ENCODE peak calls at places on chromosomes 7 and 10, in six cellular contexts. I is AG04450, N is psoas muscle, O is fibroblast of lung, Q is ovary, Z is GM06990. C is an unnamed sample.

GRCh38 chr10:105706281-105707026 is 1065.4 kb downstream of the SORCS3 start:
- DNase-seq in I (no peak), N (no peak), O (no peak), Q (no peak), Z (no peak), C (no peak)

GRCh38 chr10:114638874-114639625 is 19.0 kb downstream of the ABLIM1 start:
- DNase-seq in I (peak), N (no peak), O (peak), Q (no peak), Z (peak), C (peak)

GRCh38 chr10:22693371-22693784 is 21.0 kb downstream of the PIP4K2A start:
- DNase-seq in I (no peak), N (no peak), O (peak), Q (no peak), Z (peak), C (peak)

GRCh38 chr7:82723411-82723810 is 279.8 kb upstream of the CACNA2D1 start:
- DNase-seq in I (no peak), N (no peak), O (no peak), Q (no peak), Z (no peak), C (no peak)

GRCh38 chr10:102455893-102456471 is 4.6 kb upstream of the C10orf95 start:
- DNase-seq in I (peak), N (no peak), O (peak), Q (no peak), Z (no peak), C (no peak)

GRCh38 chr10:70053212-70053895 is 708 bp downstream of the MACROH2A2 start:
- DNase-seq in I (no peak), N (no peak), O (no peak), Q (peak), Z (no peak), C (no peak)

GRCh38 chr10:76459016-76459415 is 1027.6 kb downstream of the LRMDA start:
- DNase-seq in I (no peak), N (no peak), O (no peak), Q (no peak), Z (no peak), C (no peak)

GRCh38 chr10:51389415-51390342 is 309.7 kb downstream of the CSTF2T start:
- DNase-seq in I (peak), N (peak), O (peak), Q (no peak), Z (no peak), C (peak)

GRCh38 chr10:21166557-21167287 is 269.6 kb upstream of the NEBL start:
- DNase-seq in I (no peak), N (no peak), O (no peak), Q (no peak), Z (no peak), C (no peak)

GRCh38 chr10:5628798-5629788 is 37.3 kb downstream of the ASB13 start:
- DNase-seq in I (peak), N (no peak), O (peak), Q (no peak), Z (no peak), C (no peak)

GRCh38 chr10:131819241-131820072 is 81.4 kb upstream of the PPP2R2D start:
- DNase-seq in I (no peak), N (peak), O (no peak), Q (no peak), Z (no peak), C (no peak)

GRCh38 chr7:75649462-75649861 is 89.3 kb downstream of the HIP1 start:
- DNase-seq in I (no peak), N (no peak), O (no peak), Q (peak), Z (no peak), C (no peak)

GRCh38 chr7:117386125-117386709 is 41.1 kb downstream of the ASZ1 start:
- DNase-seq in I (no peak), N (no peak), O (peak), Q (no peak), Z (no peak), C (no peak)

GRCh38 chr10:121216295-121216694 is 365.1 kb downstream of the WDR11 start:
- DNase-seq in I (no peak), N (no peak), O (no peak), Q (no peak), Z (no peak), C (no peak)

GRCh38 chr7:29609162-29610030 is 45.8 kb downstream of the PRR15 start:
- DNase-seq in I (no peak), N (no peak), O (peak), Q (no peak), Z (no peak), C (peak)

GRCh38 chr7:2495402-2496309 is 19.5 kb upstream of the GRIFIN start:
- DNase-seq in I (no peak), N (no peak), O (no peak), Q (no peak), Z (no peak), C (no peak)

GRCh38 chr10:3469639-3470020 is 297.0 kb upstream of the PITRM1 start:
- DNase-seq in I (no peak), N (peak), O (no peak), Q (no peak), Z (no peak), C (no peak)

GRCh38 chr7:6637544-6638229 is 569 bp downstream of the ZNF316 start:
- DNase-seq in I (no peak), N (no peak), O (no peak), Q (peak), Z (peak), C (peak)

GRCh38 chr10:6988654-6989053 is 408.6 kb upstream of the PRKCQ start:
- DNase-seq in I (no peak), N (no peak), O (no peak), Q (no peak), Z (no peak), C (peak)

GRCh38 chr7:117971581-117972244 is 98.5 kb upstream of the CTTNBP2 start:
- DNase-seq in I (no peak), N (no peak), O (no peak), Q (no peak), Z (no peak), C (no peak)

GRCh38 chr7:21028186-21028989 is 241.7 kb upstream of the SP8 start:
- DNase-seq in I (no peak), N (no peak), O (peak), Q (no peak), Z (no peak), C (peak)

GRCh38 chr7:33667261-33667660 is 238.1 kb upstream of the BMPER start:
- DNase-seq in I (no peak), N (no peak), O (no peak), Q (no peak), Z (no peak), C (no peak)

GRCh38 chr7:97104719-97105129 is 12.8 kb upstream of the SDHAF3 start:
- DNase-seq in I (peak), N (peak), O (peak), Q (peak), Z (peak), C (peak)

GRCh38 chr10:22634093-22634492 is 80.3 kb downstream of the PIP4K2A start:
- DNase-seq in I (no peak), N (no peak), O (no peak), Q (no peak), Z (no peak), C (no peak)

GRCh38 chr7:27212587-27213149 is 12.8 kb upstream of the HOXA13 start:
- DNase-seq in I (no peak), N (no peak), O (no peak), Q (no peak), Z (no peak), C (no peak)

GRCh38 chr10:95818663-95819062 is 62.7 kb downstream of the ENTPD1 start:
- DNase-seq in I (peak), N (no peak), O (peak), Q (no peak), Z (no peak), C (no peak)

GRCh38 chr10:101812606-101813005 is 5.6 kb downstream of the OGA start:
- DNase-seq in I (no peak), N (no peak), O (no peak), Q (no peak), Z (no peak), C (no peak)

GRCh38 chr10:51171946-51172345 is 97.7 kb downstream of the PRKG1 start:
- DNase-seq in I (no peak), N (no peak), O (peak), Q (no peak), Z (no peak), C (no peak)

GRCh38 chr7:73723813-73724212 is 4.3 kb upstream of the STX1A start:
- DNase-seq in I (no peak), N (no peak), O (no peak), Q (no peak), Z (no peak), C (no peak)

GRCh38 chr7:103445228-103446020 is 583 bp downstream of the SLC26A5 start:
- DNase-seq in I (no peak), N (no peak), O (peak), Q (no peak), Z (peak), C (no peak)

GRCh38 chr10:49282879-49283321 is 16.1 kb upstream of the C10orf71 start:
- DNase-seq in I (no peak), N (peak), O (no peak), Q (no peak), Z (no peak), C (no peak)

GRCh38 chr7:2507917-2508306 is 11.7 kb upstream of the LFNG start:
- DNase-seq in I (no peak), N (no peak), O (no peak), Q (no peak), Z (no peak), C (no peak)

GRCh38 chr7:99096124-99096887 is 47.6 kb downstream of the SMURF1 start:
- DNase-seq in I (no peak), N (no peak), O (peak), Q (no peak), Z (no peak), C (peak)

GRCh38 chr7:116354171-116354545 is 143.8 kb downstream of the TES start:
- DNase-seq in I (peak), N (no peak), O (peak), Q (peak), Z (no peak), C (no peak)

GRCh38 chr7:149497467-149498261 is at the start of gene ZNF746:
- DNase-seq in I (peak), N (peak), O (peak), Q (peak), Z (peak), C (peak)

GRCh38 chr7:149501651-149502050 is 4.0 kb upstream of the ZNF746 start:
- DNase-seq in I (no peak), N (no peak), O (no peak), Q (no peak), Z (no peak), C (no peak)

GRCh38 chr7:149496642-149497391 is 792 bp downstream of the ZNF746 start:
- DNase-seq in I (no peak), N (peak), O (peak), Q (peak), Z (peak), C (peak)

GRCh38 chr7:149500910-149501309 is 3.3 kb upstream of the ZNF746 start:
- DNase-seq in I (no peak), N (no peak), O (peak), Q (no peak), Z (no peak), C (no peak)

DNA sequence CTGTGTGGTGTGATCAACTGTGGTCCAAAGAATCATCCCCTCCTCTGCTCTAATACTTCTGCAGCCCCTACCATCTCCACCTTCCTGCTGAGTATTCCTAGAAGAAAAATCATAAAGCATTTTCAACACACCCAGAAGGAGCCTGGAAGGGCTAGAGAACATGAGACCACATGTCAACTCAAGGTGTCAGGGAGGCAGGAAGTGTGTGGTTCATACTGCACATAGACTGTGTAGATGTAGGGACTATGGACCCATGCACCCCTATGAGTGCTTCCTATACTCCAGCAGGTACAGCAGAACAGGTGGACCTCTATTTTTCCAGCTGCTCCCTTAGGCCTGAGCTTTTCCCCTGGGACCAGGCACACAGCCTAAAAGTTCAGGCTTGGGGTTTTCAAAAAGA is 2.6 kb upstream of the ZNF746 start:
- DNase-seq in I (no peak), N (no peak), O (no peak), Q (no peak), Z (no peak), C (no peak)
- TF ChIP-seq CTCF in I (no peak), N (no peak), O (no peak), Q (no peak), Z (no peak), C (no peak)

DNA sequence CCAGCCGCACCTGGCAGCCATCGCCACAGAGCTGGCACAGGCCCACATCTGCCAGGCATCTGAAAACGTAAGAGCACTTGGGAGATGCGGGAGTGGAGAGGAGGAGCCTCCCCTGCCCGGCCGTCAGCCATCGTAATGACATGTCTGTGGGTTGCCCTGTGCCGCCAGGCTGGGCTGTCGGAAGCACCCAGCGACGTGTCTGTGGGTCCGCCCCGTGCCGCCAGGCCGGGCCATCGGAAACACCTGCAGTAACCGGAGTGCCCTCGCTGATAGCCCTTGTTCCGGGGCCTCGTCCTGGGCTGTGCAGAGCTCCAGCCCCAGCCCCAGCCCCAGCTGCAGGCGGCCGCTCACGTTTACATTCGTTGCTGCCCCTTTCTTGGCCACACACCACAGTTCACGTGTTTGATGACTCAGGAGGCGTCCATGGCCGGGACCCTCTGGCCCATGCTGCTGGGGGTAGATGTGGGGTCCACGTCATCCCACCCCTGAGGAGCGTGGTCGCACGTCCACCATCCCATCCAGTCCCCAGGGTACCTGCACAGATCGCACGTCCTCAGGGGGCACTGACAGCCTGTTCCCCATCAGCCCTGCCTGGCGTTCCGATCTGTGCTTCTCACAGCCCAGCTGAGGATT is 30.0 kb upstream of the PRKAR1B start:
- DNase-seq in I (no peak), N (peak), O (no peak), Q (peak), Z (no peak), C (no peak)
- H3K4me3 ChIP-seq in I (no peak), N (no peak), O (no peak), Q (no peak), Z (no peak), C (no peak)

GRCh38 chr7:52150952-52151351 is 834.3 kb upstream of the COBL start:
- DNase-seq in I (no peak), N (no peak), O (no peak), Q (no peak), Z (no peak), C (no peak)

DNA sequence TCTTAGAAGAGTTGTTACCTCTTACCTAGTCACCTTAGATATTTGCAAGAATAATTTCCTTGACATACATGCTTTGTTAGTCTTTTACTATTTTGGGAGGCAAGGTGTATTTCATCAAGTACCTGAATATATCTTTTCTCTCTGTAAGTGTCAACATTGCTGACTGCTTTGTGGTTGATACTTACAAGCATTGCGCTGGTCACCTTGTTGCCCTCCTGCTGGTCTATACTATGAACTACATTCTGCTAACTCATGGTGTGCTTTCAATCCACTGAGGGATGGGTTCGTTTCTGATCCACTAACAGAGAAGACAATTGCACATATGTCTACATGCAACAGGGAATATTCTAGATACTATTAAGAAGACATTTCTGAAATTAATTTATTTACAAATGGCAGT is 837.8 kb upstream of the COBL start:
- DNase-seq in I (no peak), N (no peak), O (no peak), Q (no peak), Z (no peak), C (no peak)
- TF ChIP-seq CTCF in I (no peak), N (no peak), O (no peak), Q (no peak), Z (no peak), C (no peak)

GRCh38 chr7:112566392-112567324 is 85.9 kb downstream of the LSMEM1 start:
- DNase-seq in I (no peak), N (no peak), O (no peak), Q (no peak), Z (no peak), C (no peak)
- H3K4me3 ChIP-seq in I (no peak), N (peak), O (no peak), Q (no peak), Z (no peak), C (no peak)

DNA sequence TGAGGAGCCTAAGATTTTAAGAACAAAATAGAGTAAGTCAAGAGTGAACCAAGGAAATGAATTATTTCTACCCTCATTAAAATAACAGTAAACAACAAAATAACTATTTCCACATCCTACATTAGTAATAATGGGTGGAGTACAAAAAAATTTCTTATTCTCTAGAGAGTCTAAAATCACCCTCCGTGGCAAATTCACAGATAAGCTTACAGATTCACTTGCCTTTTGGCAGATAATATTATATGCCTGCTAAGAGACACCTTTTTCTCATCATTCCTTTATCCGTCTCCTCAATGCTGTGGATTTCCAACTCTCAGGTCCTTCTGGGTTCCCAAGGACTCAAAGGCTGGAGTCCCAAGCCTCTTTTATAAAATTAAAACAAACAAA is 2.2 kb upstream of the EPC1 start:
- DNase-seq in I (no peak), N (no peak), O (no peak), Q (no peak), Z (no peak), C (no peak)
- TF ChIP-seq CTCF in I (no peak), N (no peak), O (no peak), Q (no peak), Z (no peak), C (no peak)